ENCODE peak calls at places on chromosomes 13 and 19, in six cellular contexts. One of them, this sample, is unnamed.

GRCh38 chr19:29748996-29749395 is 33.9 kb upstream of the C19orf12 start:
- DNase-seq in tibial nerve: no peak
- DNase-seq in progenitor cell of endocrine pancreas: no peak
- DNase-seq in activated CD8-positive, alpha-beta memory T cell treated with anti-CD3 and anti-CD28 coated beads, Interleukin-2, amount 50 U/mL, for 4 hours: no peak
- DNase-seq in stimulated activated CD4-positive, alpha-beta T cell treated with anti-CD3 and anti-CD28 coated beads, Interleukin-2, amount 100 ng/mL, for 24 hours: no peak
- DNase-seq in activated CD4-positive, CD25-positive, alpha-beta regulatory T cell: no peak
- DNase-seq in this sample: no peak

GRCh38 chr13:42807236-42807635 is 25.9 kb downstream of the FAM216B start:
- DNase-seq in tibial nerve: no peak
- DNase-seq in progenitor cell of endocrine pancreas: no peak
- DNase-seq in activated CD8-positive, alpha-beta memory T cell treated with anti-CD3 and anti-CD28 coated beads, Interleukin-2, amount 50 U/mL, for 4 hours: no peak
- DNase-seq in stimulated activated CD4-positive, alpha-beta T cell treated with anti-CD3 and anti-CD28 coated beads, Interleukin-2, amount 100 ng/mL, for 24 hours: no peak
- DNase-seq in activated CD4-positive, CD25-positive, alpha-beta regulatory T cell: no peak
- DNase-seq in this sample: no peak

GRCh38 chr13:79194272-79194671 is 211.8 kb downstream of the RBM26 start:
- DNase-seq in tibial nerve: no peak
- DNase-seq in progenitor cell of endocrine pancreas: no peak
- DNase-seq in activated CD8-positive, alpha-beta memory T cell treated with anti-CD3 and anti-CD28 coated beads, Interleukin-2, amount 50 U/mL, for 4 hours: peak
- DNase-seq in stimulated activated CD4-positive, alpha-beta T cell treated with anti-CD3 and anti-CD28 coated beads, Interleukin-2, amount 100 ng/mL, for 24 hours: peak
- DNase-seq in activated CD4-positive, CD25-positive, alpha-beta regulatory T cell: no peak
- DNase-seq in this sample: no peak

GRCh38 chr19:2226840-2227360 is 9.2 kb downstream of the PLEKHJ1 start:
- DNase-seq in tibial nerve: no peak
- DNase-seq in progenitor cell of endocrine pancreas: no peak
- DNase-seq in activated CD8-positive, alpha-beta memory T cell treated with anti-CD3 and anti-CD28 coated beads, Interleukin-2, amount 50 U/mL, for 4 hours: no peak
- DNase-seq in stimulated activated CD4-positive, alpha-beta T cell treated with anti-CD3 and anti-CD28 coated beads, Interleukin-2, amount 100 ng/mL, for 24 hours: no peak
- DNase-seq in activated CD4-positive, CD25-positive, alpha-beta regulatory T cell: no peak
- DNase-seq in this sample: no peak

GRCh38 chr13:49292742-49293498 is 45.2 kb downstream of the CDADC1 start:
- DNase-seq in tibial nerve: no peak
- DNase-seq in progenitor cell of endocrine pancreas: no peak
- DNase-seq in activated CD8-positive, alpha-beta memory T cell treated with anti-CD3 and anti-CD28 coated beads, Interleukin-2, amount 50 U/mL, for 4 hours: no peak
- DNase-seq in stimulated activated CD4-positive, alpha-beta T cell treated with anti-CD3 and anti-CD28 coated beads, Interleukin-2, amount 100 ng/mL, for 24 hours: no peak
- DNase-seq in activated CD4-positive, CD25-positive, alpha-beta regulatory T cell: no peak
- DNase-seq in this sample: no peak

GRCh38 chr13:83622422-83622784 is 259.9 kb downstream of the SLITRK1 start:
- DNase-seq in tibial nerve: no peak
- DNase-seq in progenitor cell of endocrine pancreas: no peak
- DNase-seq in activated CD8-positive, alpha-beta memory T cell treated with anti-CD3 and anti-CD28 coated beads, Interleukin-2, amount 50 U/mL, for 4 hours: no peak
- DNase-seq in stimulated activated CD4-positive, alpha-beta T cell treated with anti-CD3 and anti-CD28 coated beads, Interleukin-2, amount 100 ng/mL, for 24 hours: no peak
- DNase-seq in activated CD4-positive, CD25-positive, alpha-beta regulatory T cell: no peak
- DNase-seq in this sample: no peak

GRCh38 chr19:18353378-18354005 is 13.1 kb downstream of the PGPEP1 start:
- DNase-seq in tibial nerve: no peak
- DNase-seq in progenitor cell of endocrine pancreas: no peak
- DNase-seq in activated CD8-positive, alpha-beta memory T cell treated with anti-CD3 and anti-CD28 coated beads, Interleukin-2, amount 50 U/mL, for 4 hours: no peak
- DNase-seq in stimulated activated CD4-positive, alpha-beta T cell treated with anti-CD3 and anti-CD28 coated beads, Interleukin-2, amount 100 ng/mL, for 24 hours: no peak
- DNase-seq in activated CD4-positive, CD25-positive, alpha-beta regulatory T cell: no peak
- DNase-seq in this sample: no peak

GRCh38 chr13:60583196-60583908 is 186.3 kb downstream of the TDRD3 start:
- DNase-seq in tibial nerve: peak
- DNase-seq in progenitor cell of endocrine pancreas: no peak
- DNase-seq in activated CD8-positive, alpha-beta memory T cell treated with anti-CD3 and anti-CD28 coated beads, Interleukin-2, amount 50 U/mL, for 4 hours: no peak
- DNase-seq in stimulated activated CD4-positive, alpha-beta T cell treated with anti-CD3 and anti-CD28 coated beads, Interleukin-2, amount 100 ng/mL, for 24 hours: no peak
- DNase-seq in activated CD4-positive, CD25-positive, alpha-beta regulatory T cell: no peak
- DNase-seq in this sample: no peak

GRCh38 chr19:49637865-49638350 is 2.0 kb downstream of the RRAS start:
- DNase-seq in tibial nerve: peak
- DNase-seq in progenitor cell of endocrine pancreas: no peak
- DNase-seq in activated CD8-positive, alpha-beta memory T cell treated with anti-CD3 and anti-CD28 coated beads, Interleukin-2, amount 50 U/mL, for 4 hours: no peak
- DNase-seq in stimulated activated CD4-positive, alpha-beta T cell treated with anti-CD3 and anti-CD28 coated beads, Interleukin-2, amount 100 ng/mL, for 24 hours: no peak
- DNase-seq in activated CD4-positive, CD25-positive, alpha-beta regulatory T cell: no peak
- DNase-seq in this sample: peak

GRCh38 chr13:25901460-25902376 is 150.1 kb downstream of the SHISA2 start:
- DNase-seq in tibial nerve: no peak
- DNase-seq in progenitor cell of endocrine pancreas: no peak
- DNase-seq in activated CD8-positive, alpha-beta memory T cell treated with anti-CD3 and anti-CD28 coated beads, Interleukin-2, amount 50 U/mL, for 4 hours: no peak
- DNase-seq in stimulated activated CD4-positive, alpha-beta T cell treated with anti-CD3 and anti-CD28 coated beads, Interleukin-2, amount 100 ng/mL, for 24 hours: peak
- DNase-seq in activated CD4-positive, CD25-positive, alpha-beta regulatory T cell: no peak
- DNase-seq in this sample: no peak